ENCODE peak calls at places on chromosomes 16 and 17, in four cellular contexts. L, J, U and M are unnamed samples.

GRCh38 chr17:65156185-65156834 is 19.1 kb downstream of the RGS9 start:
- DNase-seq in L (no peak), J (peak; percentile 86), U (no peak), M (no peak)

GRCh38 chr17:7440113-7440822 is 956 bp downstream of the FGF11 start:
- DNase-seq in L (peak; percentile 63), J (peak; percentile 74), U (peak; percentile 12), M (no peak)

GRCh38 chr16:87918866-87919680 is 17.3 kb downstream of the CA5A start:
- DNase-seq in L (no peak), J (no peak), U (peak; percentile 12), M (no peak)

GRCh38 chr17:46811978-46812583 is 6.4 kb downstream of the WNT3 start:
- DNase-seq in L (no peak), J (no peak), U (no peak), M (no peak)

GRCh38 chr17:41639492-41640473 is 15.4 kb upstream of the KRT17 start:
- DNase-seq in L (no peak), J (no peak), U (peak; percentile 13), M (no peak)

GRCh38 chr17:8849311-8850041 is 18.0 kb downstream of the PIK3R6 start:
- DNase-seq in L (no peak), J (peak; percentile 32), U (no peak), M (no peak)

GRCh38 chr17:17913695-17914332 is 58.4 kb downstream of the TOM1L2 start:
- DNase-seq in L (peak; percentile 71), J (peak; percentile 89), U (peak; percentile 74), M (peak; percentile 92)

GRCh38 chr17:35242158-35242804 is 591 bp upstream of the SLFN5 start:
- DNase-seq in L (peak; percentile 69), J (peak; percentile 92), U (peak; percentile 48), M (no peak)

GRCh38 chr16:46673320-46674013 is 15.5 kb downstream of the VPS35 start:
- DNase-seq in L (no peak), J (peak; percentile 82), U (peak; percentile 77), M (no peak)

GRCh38 chr17:31919802-31920525 is 16.8 kb upstream of the SUZ12 start:
- DNase-seq in L (no peak), J (no peak), U (peak; percentile 75), M (no peak)

GRCh38 chr17:20996724-20997615 is 45.8 kb downstream of the USP22 start:
- DNase-seq in L (no peak), J (no peak), U (no peak), M (no peak)

GRCh38 chr17:60039509-60040442 is 38.9 kb downstream of the HEATR6 start:
- DNase-seq in L (no peak), J (no peak), U (no peak), M (no peak)

GRCh38 chr16:51967566-51967965 is 579.4 kb downstream of the TOX3 start:
- DNase-seq in L (no peak), J (no peak), U (no peak), M (no peak)

GRCh38 chr17:2068589-2069051 is 13.7 kb downstream of the HIC1 start:
- DNase-seq in L (no peak), J (no peak), U (peak; percentile 81), M (no peak)

GRCh38 chr16:89140401-89140800 is 31.1 kb upstream of the CDH15 start:
- DNase-seq in L (no peak), J (no peak), U (no peak), M (no peak)

GRCh38 chr17:42438600-42439567 is 15.8 kb upstream of the CAVIN1 start:
- DNase-seq in L (no peak), J (peak; percentile 85), U (peak; percentile 55), M (no peak)

GRCh38 chr16:88407807-88408206 is 25.0 kb downstream of the ZNF469 start:
- DNase-seq in L (no peak), J (no peak), U (no peak), M (no peak)

GRCh38 chr16:66295761-66296546 is 70.5 kb upstream of the CDH5 start:
- DNase-seq in L (peak; percentile 40), J (peak; percentile 28), U (no peak), M (peak; percentile 65)

GRCh38 chr16:78890496-78890895 is 710.0 kb downstream of the MAF start:
- DNase-seq in L (no peak), J (no peak), U (no peak), M (no peak)

GRCh38 chr17:1496814-1497325 is 4.4 kb upstream of the MYO1C start:
- DNase-seq in L (no peak), J (no peak), U (no peak), M (no peak)

GRCh38 chr17:17403899-17404576 is 72.8 kb upstream of the MED9 start:
- DNase-seq in L (no peak), J (peak; percentile 86), U (no peak), M (no peak)

GRCh38 chr16:50960517-50961202 is 190.4 kb downstream of the SALL1 start:
- DNase-seq in L (no peak), J (no peak), U (no peak), M (no peak)

GRCh38 chr17:61312406-61313295 is 87.0 kb upstream of the TBX2 start:
- DNase-seq in L (no peak), J (no peak), U (no peak), M (no peak)
- TF ChIP-seq CTCF in L (no peak), J (no peak), U (no peak), M (no peak)

DNA sequence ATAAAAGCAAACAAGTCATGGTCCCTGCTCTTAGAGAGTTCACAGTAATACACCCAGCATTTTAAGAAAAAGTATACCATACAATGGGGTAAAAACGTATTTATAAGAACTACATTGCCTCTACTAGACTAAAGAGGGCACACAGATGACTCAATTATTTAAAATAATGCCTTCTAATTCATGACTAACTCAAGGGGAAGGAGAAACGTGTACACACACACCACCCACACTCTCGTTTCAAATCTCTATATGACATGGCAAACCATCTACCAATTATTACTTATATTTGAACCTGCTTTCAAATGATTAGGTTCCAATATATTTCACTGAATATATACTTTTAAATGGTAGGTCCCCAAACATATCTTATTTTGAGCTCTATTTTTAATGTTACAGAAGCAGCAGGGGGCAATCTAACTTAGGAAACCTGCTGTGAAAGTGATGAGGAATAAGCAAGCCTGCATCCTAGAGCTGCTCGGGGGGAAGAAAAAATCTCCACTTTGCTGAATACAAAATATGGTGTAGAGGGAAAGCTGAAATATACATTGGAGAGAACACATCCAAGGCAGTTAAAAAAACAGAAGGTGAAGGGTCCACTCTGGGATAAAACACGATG is 232.4 kb upstream of the PSMD7 start:
- DNase-seq in L (no peak), J (no peak), U (no peak), M (no peak)
- TF ChIP-seq CTCF in L (no peak), J (no peak), U (no peak), M (no peak)

GRCh38 chr17:56893503-56893902 is 20.3 kb downstream of the TRIM25 start:
- DNase-seq in L (no peak), J (no peak), U (no peak), M (no peak)

GRCh38 chr17:56890906-56891674 is 22.8 kb downstream of the TRIM25 start:
- DNase-seq in L (no peak), J (no peak), U (no peak), M (no peak)

GRCh38 chr17:56890390-56890789 is 23.5 kb downstream of the TRIM25 start:
- DNase-seq in L (no peak), J (no peak), U (no peak), M (no peak)

GRCh38 chr17:56892333-56892732 is 21.5 kb downstream of the TRIM25 start:
- DNase-seq in L (no peak), J (no peak), U (no peak), M (no peak)

GRCh38 chr17:56891751-56892150 is 22.1 kb downstream of the TRIM25 start:
- DNase-seq in L (no peak), J (peak; percentile 66), U (peak; percentile 38), M (no peak)
- TF ChIP-seq CTCF in L (peak; percentile 52), J (peak; percentile 22), U (peak; percentile 59), M (peak; percentile 11)

GRCh38 chr17:73003487-73003886 is 89.0 kb downstream of the SLC39A11 start:
- DNase-seq in L (no peak), J (peak; percentile 62), U (no peak), M (no peak)
- TF ChIP-seq CTCF in L (no peak), J (no peak), U (no peak), M (no peak)

GRCh38 chr16:30116291-30117207 is 3.2 kb upstream of the GDPD3 start:
- DNase-seq in L (no peak), J (no peak), U (no peak), M (no peak)

GRCh38 chr16:30120340-30121105 is 2.5 kb downstream of the MAPK3 start:
- DNase-seq in L (no peak), J (peak; percentile 91), U (no peak), M (no peak)

GRCh38 chr16:30119428-30119827 is 3.6 kb downstream of the MAPK3 start:
- DNase-seq in L (no peak), J (no peak), U (peak; percentile 43), M (no peak)

GRCh38 chr16:30115238-30115637 is 1.9 kb upstream of the GDPD3 start:
- DNase-seq in L (no peak), J (peak; percentile 91), U (no peak), M (no peak)

DNA sequence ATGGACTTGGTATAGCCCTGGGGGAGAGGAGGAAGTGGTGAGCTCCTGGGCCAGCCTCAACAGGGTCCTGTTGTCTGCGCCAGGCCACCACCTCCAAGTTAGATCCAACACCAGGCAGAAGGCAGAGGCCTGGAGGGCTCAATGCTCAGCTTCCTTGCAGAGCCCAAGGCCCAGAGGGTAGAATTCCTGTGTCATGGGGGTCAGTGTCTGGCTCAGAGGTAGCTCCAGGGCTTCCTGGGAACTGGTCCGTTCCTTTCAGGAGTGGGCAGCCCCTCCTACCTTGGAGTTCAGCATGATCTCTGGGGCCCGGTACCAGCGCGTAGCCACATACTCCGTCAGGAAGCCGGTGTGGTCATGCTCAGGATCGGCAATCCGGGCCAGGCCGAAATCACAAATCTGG is 4.4 kb upstream of the GDPD3 start:
- DNase-seq in L (no peak), J (no peak), U (no peak), M (no peak)
- TF ChIP-seq CTCF in L (no peak), J (no peak), U (no peak), M (no peak)